ENCODE peak calls at places on chromosomes 6 and 20, in nine cellular contexts. T, Y, P, D, F, J, G, Z and R are unnamed samples.

GRCh38 chr6:56714273-56714672 is 71.6 kb upstream of the DST start:
- ATAC-seq in F (no peak), Z (no peak), J (no peak), G (no peak), D (no peak), P (peak; percentile 13), T (peak; percentile 48), Y (no peak), R (no peak)

GRCh38 chr20:4774209-4774608 is 52.5 kb downstream of the PRND start:
- ATAC-seq in J (no peak), G (no peak), T (peak; percentile 57), P (peak; percentile 32), D (no peak), F (no peak), Y (no peak), Z (no peak), R (no peak)

GRCh38 chr6:91730710-91731109 is 1143.8 kb upstream of the MAP3K7 start:
- ATAC-seq in T (no peak), Z (no peak), G (no peak), Y (no peak), F (no peak), J (no peak), D (no peak), P (no peak), R (no peak)

GRCh38 chr20:63772781-63773520 is 33.4 kb downstream of the SLC2A4RG start:
- ATAC-seq in F (no peak), D (no peak), T (peak; percentile 63), Z (no peak), P (peak; percentile 41), G (peak; percentile 76), J (peak; percentile 73), Y (no peak), R (no peak)

GRCh38 chr6:40082278-40083043 is 148.2 kb upstream of the MOCS1 start:
- ATAC-seq in T (no peak), Y (no peak), J (no peak), Z (no peak), D (no peak), G (no peak), P (no peak), F (no peak), R (no peak)

GRCh38 chr6:160837146-160837545 is 135.1 kb downstream of the PLG start:
- ATAC-seq in T (no peak), Y (no peak), F (no peak), Z (no peak), D (no peak), G (no peak), J (no peak), P (no peak), R (no peak)

GRCh38 chr20:23027721-23028120 is 7.4 kb upstream of the SSTR4 start:
- ATAC-seq in Z (no peak), F (no peak), P (no peak), D (no peak), Y (no peak), T (no peak), J (peak; percentile 15), G (no peak), R (no peak)

GRCh38 chr20:31566658-31567379 is 38.3 kb upstream of the ID1 start:
- ATAC-seq in Y (no peak), D (peak; percentile 61), T (no peak), P (no peak), G (no peak), Z (peak; percentile 10), J (no peak), F (peak; percentile 38), R (peak; percentile 83)

GRCh38 chr20:32007787-32008616 is 2.2 kb upstream of the CCM2L start:
- ATAC-seq in J (peak; percentile 93), P (peak; percentile 73), G (peak; percentile 91), F (no peak), Z (no peak), Y (no peak), D (no peak), T (peak; percentile 66), R (no peak)

GRCh38 chr6:122202576-122203137 is 196.8 kb upstream of the HSF2 start:
- ATAC-seq in J (no peak), G (no peak), D (no peak), Y (no peak), T (no peak), P (no peak), F (no peak), Z (no peak), R (no peak)

GRCh38 chr20:46394872-46395470 is 11.4 kb downstream of the ELMO2 start:
- ATAC-seq in Y (no peak), T (no peak), Z (no peak), F (no peak), J (peak; percentile 32), P (no peak), D (no peak), G (no peak), R (no peak)

GRCh38 chr6:125818225-125818657 is 27.5 kb downstream of the NCOA7 start:
- ATAC-seq in Y (no peak), Z (no peak), G (no peak), P (peak; percentile 35), D (no peak), T (no peak), J (no peak), F (no peak), R (peak; percentile 10)

GRCh38 chr6:102571236-102571908 is 1177.9 kb downstream of the GRIK2 start:
- ATAC-seq in J (no peak), G (no peak), D (no peak), Z (no peak), T (no peak), P (no peak), F (no peak), Y (no peak), R (no peak)